ENCODE peak calls at places on chromosomes 7 and 10, in five cellular contexts. One of them, this sample, is unnamed. For H3K4me1, the result is how much of the 10 kb centered on the place peaks cover.

GRCh38 chr7:50564630-50565558 is at the start of gene DDC:
- DNase-seq in K562: no peak
- DNase-seq in uterus: no peak
- DNase-seq in A549: peak
- DNase-seq in breast epithelium: no peak
- DNase-seq in this sample: no peak

GRCh38 chr10:112311481-112311880 is 28.3 kb downstream of the TECTB start:
- DNase-seq in K562: no peak
- DNase-seq in uterus: no peak
- DNase-seq in A549: no peak
- DNase-seq in breast epithelium: no peak
- DNase-seq in this sample: no peak

GRCh38 chr7:122885583-122886356 is 490 bp downstream of the CADPS2 start:
- DNase-seq in K562: peak
- DNase-seq in uterus: peak
- DNase-seq in A549: peak
- DNase-seq in breast epithelium: no peak
- DNase-seq in this sample: peak

GRCh38 chr7:132336797-132337196 is 239.5 kb downstream of the PLXNA4 start:
- DNase-seq in K562: no peak
- DNase-seq in uterus: no peak
- DNase-seq in A549: no peak
- DNase-seq in breast epithelium: no peak
- DNase-seq in this sample: no peak

GRCh38 chr10:103044942-103045489 is 126.9 kb downstream of the CNNM2 start:
- DNase-seq in K562: no peak
- DNase-seq in uterus: no peak
- DNase-seq in A549: no peak
- DNase-seq in breast epithelium: no peak
- DNase-seq in this sample: no peak

GRCh38 chr7:109579876-109580275 is 1010.2 kb downstream of the DNAJB9 start:
- DNase-seq in K562: no peak
- DNase-seq in uterus: no peak
- DNase-seq in A549: no peak
- DNase-seq in breast epithelium: no peak
- DNase-seq in this sample: no peak

GRCh38 chr7:1768835-1769234 is 98.8 kb downstream of the ELFN1 start:
- DNase-seq in K562: peak
- DNase-seq in uterus: no peak
- DNase-seq in A549: peak
- DNase-seq in breast epithelium: no peak
- DNase-seq in this sample: no peak

GRCh38 chr7:2662273-2663120 is 25.5 kb upstream of the AMZ1 start:
- DNase-seq in K562: no peak
- DNase-seq in uterus: no peak
- DNase-seq in A549: no peak
- DNase-seq in breast epithelium: no peak
- DNase-seq in this sample: no peak

GRCh38 chr7:117014099-117014656 is 60.9 kb downstream of the ST7 start:
- DNase-seq in K562: peak
- DNase-seq in uterus: no peak
- DNase-seq in A549: no peak
- DNase-seq in breast epithelium: no peak
- DNase-seq in this sample: no peak

GRCh38 chr10:131211965-131212619 is 99.4 kb downstream of the TCERG1L start:
- DNase-seq in K562: no peak
- DNase-seq in uterus: peak
- DNase-seq in A549: no peak
- DNase-seq in breast epithelium: no peak
- DNase-seq in this sample: no peak

GRCh38 chr7:6614941-6615737 is at the start of gene ZNF853:
- DNase-seq in K562: no peak
- DNase-seq in uterus: peak
- DNase-seq in A549: no peak
- DNase-seq in breast epithelium: no peak
- DNase-seq in this sample: peak

GRCh38 chr7:84092207-84092606 is 102.4 kb downstream of the SEMA3A start:
- DNase-seq in K562: no peak
- DNase-seq in uterus: no peak
- DNase-seq in A549: peak
- DNase-seq in breast epithelium: no peak
- DNase-seq in this sample: no peak

GRCh38 chr7:70775570-70776156 is 356.3 kb upstream of the GALNT17 start:
- DNase-seq in K562: peak
- DNase-seq in uterus: no peak
- DNase-seq in A549: peak
- DNase-seq in breast epithelium: no peak
- DNase-seq in this sample: no peak

GRCh38 chr10:60441515-60441914 is 51.8 kb upstream of the ANK3 start:
- DNase-seq in K562: peak
- DNase-seq in uterus: no peak
- DNase-seq in A549: peak
- DNase-seq in breast epithelium: no peak
- DNase-seq in this sample: no peak

GRCh38 chr10:60446855-60447254 is 57.2 kb upstream of the ANK3 start:
- DNase-seq in K562: no peak
- DNase-seq in uterus: no peak
- DNase-seq in A549: no peak
- DNase-seq in breast epithelium: peak
- DNase-seq in this sample: peak

GRCh38 chr10:60446070-60446833 is 56.6 kb upstream of the ANK3 start:
- DNase-seq in K562: no peak
- DNase-seq in uterus: no peak
- DNase-seq in A549: no peak
- DNase-seq in breast epithelium: no peak
- DNase-seq in this sample: no peak

GRCh38 chr10:60448246-60448645 is 58.6 kb upstream of the ANK3 start:
- DNase-seq in K562: no peak
- DNase-seq in uterus: no peak
- DNase-seq in A549: no peak
- DNase-seq in breast epithelium: no peak
- DNase-seq in this sample: no peak

DNA sequence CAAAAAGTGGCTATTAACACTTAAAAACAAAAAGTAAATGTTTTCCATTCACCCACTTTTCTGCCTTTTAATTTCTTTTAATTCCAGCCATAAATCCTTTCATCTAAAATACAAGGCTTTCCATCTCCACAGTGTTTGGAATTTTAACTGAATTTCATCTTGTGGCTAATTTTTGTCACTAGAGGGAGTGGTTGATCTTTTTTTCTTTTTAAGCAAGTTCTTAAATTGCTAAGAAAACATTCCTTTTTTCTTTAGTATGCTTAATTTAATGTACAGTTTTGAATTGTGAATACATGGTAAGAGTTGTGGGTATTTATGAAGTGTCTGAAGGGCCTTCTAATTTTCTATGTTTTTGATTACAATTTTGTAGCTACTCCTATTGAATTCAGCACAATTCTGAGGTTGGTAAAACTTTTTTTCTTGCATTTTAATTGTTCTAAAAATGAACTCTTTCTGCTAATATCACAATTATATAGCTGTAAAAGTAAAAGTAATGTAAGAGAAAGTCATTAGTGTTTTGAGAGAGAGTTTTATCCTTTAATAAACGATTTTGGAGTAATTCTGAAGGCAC is 54.9 kb upstream of the ANK3 start:
- DNase-seq in K562: peak
- DNase-seq in uterus: no peak
- DNase-seq in A549: peak
- DNase-seq in breast epithelium: no peak
- DNase-seq in this sample: no peak
- TF ChIP-seq CTCF in K562: no peak
- TF ChIP-seq CTCF in uterus: peak
- TF ChIP-seq CTCF in A549: peak
- TF ChIP-seq CTCF in breast epithelium: no peak
- TF ChIP-seq CTCF in this sample: peak

GRCh38 chr10:69220510-69220909 is 378 bp downstream of the HKDC1 start:
- DNase-seq in K562: no peak
- DNase-seq in uterus: no peak
- DNase-seq in A549: peak
- DNase-seq in breast epithelium: no peak
- DNase-seq in this sample: peak

GRCh38 chr10:69224862-69225657 is 4.9 kb downstream of the HKDC1 start:
- DNase-seq in K562: no peak
- DNase-seq in uterus: no peak
- DNase-seq in A549: no peak
- DNase-seq in breast epithelium: peak
- DNase-seq in this sample: no peak

GRCh38 chr10:69223028-69223342 is 2.9 kb downstream of the HKDC1 start:
- DNase-seq in K562: no peak
- DNase-seq in uterus: no peak
- DNase-seq in A549: no peak
- DNase-seq in breast epithelium: no peak
- DNase-seq in this sample: no peak

GRCh38 chr10:69220041-69220451 is at the start of gene HKDC1:
- DNase-seq in K562: no peak
- DNase-seq in uterus: no peak
- DNase-seq in A549: peak
- DNase-seq in breast epithelium: no peak
- DNase-seq in this sample: peak

GRCh38 chr10:69222157-69223027 is 2.3 kb downstream of the HKDC1 start:
- DNase-seq in K562: peak
- DNase-seq in uterus: no peak
- DNase-seq in A549: peak
- DNase-seq in breast epithelium: peak
- DNase-seq in this sample: peak
- TF ChIP-seq POLR2A in K562: peak
- TF ChIP-seq POLR2A in uterus: no peak
- TF ChIP-seq POLR2A in A549: no peak
- TF ChIP-seq POLR2A in breast epithelium: no peak
- TF ChIP-seq POLR2A in this sample: no peak

GRCh38 chr10:79267449-79267848 is 79.8 kb upstream of the PPIF start:
- DNase-seq in K562: no peak
- DNase-seq in uterus: no peak
- DNase-seq in A549: no peak
- DNase-seq in breast epithelium: no peak
- DNase-seq in this sample: no peak

GRCh38 chr10:79264942-79265341 is 82.3 kb upstream of the PPIF start:
- DNase-seq in K562: no peak
- DNase-seq in uterus: no peak
- DNase-seq in A549: no peak
- DNase-seq in breast epithelium: peak
- DNase-seq in this sample: peak

GRCh38 chr10:79268100-79268670 is 79.1 kb upstream of the PPIF start:
- DNase-seq in K562: no peak
- DNase-seq in uterus: no peak
- DNase-seq in A549: no peak
- DNase-seq in breast epithelium: no peak
- DNase-seq in this sample: no peak

GRCh38 chr10:79266543-79267312 is 80.5 kb upstream of the PPIF start:
- DNase-seq in K562: no peak
- DNase-seq in uterus: peak
- DNase-seq in A549: no peak
- DNase-seq in breast epithelium: no peak
- DNase-seq in this sample: no peak

GRCh38 chr10:79266092-79266491 is 81.2 kb upstream of the PPIF start:
- DNase-seq in K562: no peak
- DNase-seq in uterus: no peak
- DNase-seq in A549: no peak
- DNase-seq in breast epithelium: no peak
- DNase-seq in this sample: peak
- H3K4me1 ChIP-seq in K562: under half
- H3K4me1 ChIP-seq in uterus: under half
- H3K4me1 ChIP-seq in A549: under half
- H3K4me1 ChIP-seq in breast epithelium: under half
- H3K4me1 ChIP-seq in this sample: under half

GRCh38 chr7:23358152-23358674 is 59.1 kb downstream of the MALSU1 start:
- DNase-seq in K562: no peak
- DNase-seq in uterus: no peak
- DNase-seq in A549: no peak
- DNase-seq in breast epithelium: no peak
- DNase-seq in this sample: no peak

GRCh38 chr7:23353172-23353571 is 54.0 kb downstream of the MALSU1 start:
- DNase-seq in K562: no peak
- DNase-seq in uterus: no peak
- DNase-seq in A549: no peak
- DNase-seq in breast epithelium: no peak
- DNase-seq in this sample: peak

GRCh38 chr7:23356168-23356567 is 57.0 kb downstream of the MALSU1 start:
- DNase-seq in K562: no peak
- DNase-seq in uterus: no peak
- DNase-seq in A549: no peak
- DNase-seq in breast epithelium: no peak
- DNase-seq in this sample: no peak

GRCh38 chr7:23356726-23357125 is 57.6 kb downstream of the MALSU1 start:
- DNase-seq in K562: no peak
- DNase-seq in uterus: no peak
- DNase-seq in A549: no peak
- DNase-seq in breast epithelium: no peak
- DNase-seq in this sample: no peak

DNA sequence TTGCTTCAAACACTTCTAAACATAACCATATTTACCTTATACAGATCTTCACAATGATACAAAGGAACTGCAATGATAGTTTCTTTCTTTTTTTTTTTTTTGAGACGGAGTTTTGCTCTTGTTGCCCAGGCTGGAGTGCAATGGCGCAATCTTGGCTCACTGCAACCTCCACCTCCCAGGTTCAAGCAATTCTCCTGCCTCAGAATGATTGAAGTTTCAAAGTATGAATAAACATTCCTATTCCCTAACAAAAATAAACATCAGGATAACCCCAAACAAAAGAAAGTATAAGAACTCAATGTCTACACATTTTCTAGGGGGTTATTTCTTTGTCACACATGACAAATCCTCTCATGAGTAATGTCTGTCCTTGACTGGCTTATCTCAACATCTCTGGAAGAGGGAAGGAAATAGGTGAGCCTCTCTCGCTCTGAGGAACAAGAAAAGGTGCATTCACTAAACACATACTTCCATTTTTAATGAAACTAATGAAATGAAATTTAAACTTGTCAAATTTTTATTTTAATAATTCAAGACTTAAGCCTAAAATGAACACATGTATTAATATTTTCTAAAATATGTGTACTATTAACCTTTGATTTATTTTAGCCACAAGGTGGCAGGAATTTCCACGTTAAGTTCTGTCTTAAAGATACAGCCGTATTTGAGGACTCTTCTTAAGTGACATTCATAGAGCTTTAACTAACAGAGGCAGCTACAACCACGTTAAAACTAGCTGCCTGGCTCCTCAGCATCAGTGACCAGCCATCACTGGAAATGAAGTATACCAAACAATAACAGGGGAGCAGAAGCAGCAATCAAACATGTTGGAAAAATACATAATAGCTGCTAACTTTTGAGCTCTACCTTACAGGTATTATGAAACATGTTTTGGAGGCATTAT is 58.3 kb downstream of the MALSU1 start:
- DNase-seq in K562: peak
- DNase-seq in uterus: no peak
- DNase-seq in A549: peak
- DNase-seq in breast epithelium: no peak
- DNase-seq in this sample: no peak
- TF ChIP-seq CTCF in K562: peak
- TF ChIP-seq CTCF in uterus: no peak
- TF ChIP-seq CTCF in A549: peak
- TF ChIP-seq CTCF in breast epithelium: no peak
- TF ChIP-seq CTCF in this sample: peak

This sample was measured in thyroid gland.